ENCODE peak calls at places on chromosomes 3 and 15, in seven cellular contexts. One of them, this sample, is unnamed.

GRCh38 chr15:72203507-72203837 is 5.9 kb upstream of the GRAMD2A start:
- DNase-seq in PC-3: no peak
- DNase-seq in progenitor cell of endocrine pancreas: no peak
- DNase-seq in K562: no peak
- DNase-seq in glutamatergic neuron: no peak
- DNase-seq in AG04449: peak; percentile 64
- DNase-seq in upper lobe of right lung: no peak
- DNase-seq in this sample: no peak

GRCh38 chr15:101099183-101099582 is 152.7 kb downstream of the CHSY1 start:
- DNase-seq in AG04449: no peak
- DNase-seq in K562: no peak
- DNase-seq in glutamatergic neuron: no peak
- DNase-seq in progenitor cell of endocrine pancreas: no peak
- DNase-seq in PC-3: no peak
- DNase-seq in upper lobe of right lung: no peak
- DNase-seq in this sample: no peak

GRCh38 chr3:196406806-196407470 is 25.3 kb downstream of the UBXN7 start:
- DNase-seq in AG04449: peak; percentile 73
- DNase-seq in PC-3: no peak
- DNase-seq in K562: no peak
- DNase-seq in progenitor cell of endocrine pancreas: no peak
- DNase-seq in glutamatergic neuron: no peak
- DNase-seq in upper lobe of right lung: no peak
- DNase-seq in this sample: no peak

GRCh38 chr3:157255797-157256196 is 95.8 kb upstream of the CCNL1 start:
- DNase-seq in K562: no peak
- DNase-seq in PC-3: no peak
- DNase-seq in upper lobe of right lung: no peak
- DNase-seq in progenitor cell of endocrine pancreas: no peak
- DNase-seq in AG04449: no peak
- DNase-seq in glutamatergic neuron: no peak
- DNase-seq in this sample: no peak

GRCh38 chr15:65540314-65540713 is 10.1 kb downstream of the HACD3 start:
- DNase-seq in glutamatergic neuron: no peak
- DNase-seq in PC-3: no peak
- DNase-seq in K562: no peak
- DNase-seq in upper lobe of right lung: no peak
- DNase-seq in progenitor cell of endocrine pancreas: no peak
- DNase-seq in AG04449: no peak
- DNase-seq in this sample: no peak

GRCh38 chr15:49731187-49731828 is 110.5 kb downstream of the DTWD1 start:
- DNase-seq in glutamatergic neuron: no peak
- DNase-seq in PC-3: no peak
- DNase-seq in AG04449: no peak
- DNase-seq in upper lobe of right lung: no peak
- DNase-seq in progenitor cell of endocrine pancreas: no peak
- DNase-seq in K562: no peak
- DNase-seq in this sample: no peak

GRCh38 chr3:167783781-167784180 is 48.3 kb downstream of the SERPINI1 start:
- DNase-seq in K562: no peak
- DNase-seq in PC-3: no peak
- DNase-seq in progenitor cell of endocrine pancreas: no peak
- DNase-seq in upper lobe of right lung: no peak
- DNase-seq in AG04449: no peak
- DNase-seq in glutamatergic neuron: no peak
- DNase-seq in this sample: no peak

GRCh38 chr3:25945836-25946235 is 155.9 kb downstream of the OXSM start:
- DNase-seq in upper lobe of right lung: no peak
- DNase-seq in PC-3: no peak
- DNase-seq in AG04449: no peak
- DNase-seq in glutamatergic neuron: no peak
- DNase-seq in progenitor cell of endocrine pancreas: no peak
- DNase-seq in K562: no peak
- DNase-seq in this sample: no peak

GRCh38 chr3:59563072-59563605 is 513.3 kb upstream of the CFAP20DC start:
- DNase-seq in K562: no peak
- DNase-seq in PC-3: peak; percentile 73
- DNase-seq in upper lobe of right lung: no peak
- DNase-seq in AG04449: no peak
- DNase-seq in glutamatergic neuron: no peak
- DNase-seq in progenitor cell of endocrine pancreas: no peak
- DNase-seq in this sample: no peak

GRCh38 chr3:73432021-73432722 is 192.6 kb downstream of the PDZRN3 start:
- DNase-seq in K562: peak; percentile 37
- DNase-seq in AG04449: no peak
- DNase-seq in progenitor cell of endocrine pancreas: no peak
- DNase-seq in upper lobe of right lung: no peak
- DNase-seq in glutamatergic neuron: no peak
- DNase-seq in PC-3: peak; percentile 55
- DNase-seq in this sample: peak; percentile 52

GRCh38 chr3:45948409-45948808 is 5.1 kb downstream of the CXCR6 start:
- DNase-seq in glutamatergic neuron: no peak
- DNase-seq in AG04449: peak; percentile 69
- DNase-seq in progenitor cell of endocrine pancreas: no peak
- DNase-seq in PC-3: peak; percentile 11
- DNase-seq in upper lobe of right lung: no peak
- DNase-seq in K562: no peak
- DNase-seq in this sample: no peak

GRCh38 chr3:59608356-59608755 is 558.5 kb upstream of the CFAP20DC start:
- DNase-seq in upper lobe of right lung: no peak
- DNase-seq in progenitor cell of endocrine pancreas: no peak
- DNase-seq in AG04449: no peak
- DNase-seq in PC-3: no peak
- DNase-seq in K562: no peak
- DNase-seq in glutamatergic neuron: peak; percentile 16
- DNase-seq in this sample: no peak

GRCh38 chr3:197305854-197306253 is 7.4 kb upstream of the DLG1 start:
- DNase-seq in K562: no peak
- DNase-seq in progenitor cell of endocrine pancreas: no peak
- DNase-seq in upper lobe of right lung: no peak
- DNase-seq in PC-3: no peak
- DNase-seq in glutamatergic neuron: no peak
- DNase-seq in AG04449: no peak
- DNase-seq in this sample: peak; percentile 56

DNA sequence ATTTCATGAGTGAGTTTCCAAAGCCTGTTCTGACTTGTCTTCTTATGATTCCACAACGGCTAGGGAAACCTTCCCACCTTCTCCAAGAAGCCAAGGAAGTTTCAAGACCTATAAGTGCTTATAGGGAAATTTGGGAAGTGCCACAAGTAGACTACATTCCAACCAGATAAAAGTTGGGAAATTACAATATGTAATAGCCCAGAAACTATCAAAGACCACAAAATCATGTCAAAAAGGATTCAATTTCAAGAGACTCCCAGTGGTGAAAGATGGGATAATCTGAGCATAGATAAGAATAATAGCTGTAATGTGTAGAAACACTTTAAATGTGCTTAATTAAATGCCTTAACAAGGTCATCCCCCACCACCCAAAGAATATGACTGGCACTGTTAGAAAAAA is 169.2 kb upstream of the SLC2A2 start:
- DNase-seq in glutamatergic neuron: no peak
- DNase-seq in K562: no peak
- DNase-seq in upper lobe of right lung: no peak
- DNase-seq in PC-3: no peak
- DNase-seq in progenitor cell of endocrine pancreas: no peak
- DNase-seq in AG04449: no peak
- DNase-seq in this sample: no peak
- TF ChIP-seq CTCF in glutamatergic neuron: no peak
- TF ChIP-seq CTCF in K562: no peak
- TF ChIP-seq CTCF in upper lobe of right lung: no peak
- TF ChIP-seq CTCF in PC-3: peak; percentile 39
- TF ChIP-seq CTCF in progenitor cell of endocrine pancreas: peak; percentile 24
- TF ChIP-seq CTCF in AG04449: no peak
- TF ChIP-seq CTCF in this sample: no peak

GRCh38 chr15:89090791-89091666 is 2.8 kb downstream of the ABHD2 start:
- DNase-seq in progenitor cell of endocrine pancreas: no peak
- DNase-seq in AG04449: no peak
- DNase-seq in upper lobe of right lung: peak; percentile 83
- DNase-seq in glutamatergic neuron: peak; percentile 27
- DNase-seq in PC-3: peak; percentile 83
- DNase-seq in K562: peak; percentile 69
- DNase-seq in this sample: peak; percentile 24
- TF ChIP-seq CTCF in progenitor cell of endocrine pancreas: no peak
- TF ChIP-seq CTCF in AG04449: peak; percentile 10
- TF ChIP-seq CTCF in upper lobe of right lung: no peak
- TF ChIP-seq CTCF in glutamatergic neuron: no peak
- TF ChIP-seq CTCF in PC-3: peak; percentile 29
- TF ChIP-seq CTCF in K562: no peak
- TF ChIP-seq CTCF in this sample: no peak

DNA sequence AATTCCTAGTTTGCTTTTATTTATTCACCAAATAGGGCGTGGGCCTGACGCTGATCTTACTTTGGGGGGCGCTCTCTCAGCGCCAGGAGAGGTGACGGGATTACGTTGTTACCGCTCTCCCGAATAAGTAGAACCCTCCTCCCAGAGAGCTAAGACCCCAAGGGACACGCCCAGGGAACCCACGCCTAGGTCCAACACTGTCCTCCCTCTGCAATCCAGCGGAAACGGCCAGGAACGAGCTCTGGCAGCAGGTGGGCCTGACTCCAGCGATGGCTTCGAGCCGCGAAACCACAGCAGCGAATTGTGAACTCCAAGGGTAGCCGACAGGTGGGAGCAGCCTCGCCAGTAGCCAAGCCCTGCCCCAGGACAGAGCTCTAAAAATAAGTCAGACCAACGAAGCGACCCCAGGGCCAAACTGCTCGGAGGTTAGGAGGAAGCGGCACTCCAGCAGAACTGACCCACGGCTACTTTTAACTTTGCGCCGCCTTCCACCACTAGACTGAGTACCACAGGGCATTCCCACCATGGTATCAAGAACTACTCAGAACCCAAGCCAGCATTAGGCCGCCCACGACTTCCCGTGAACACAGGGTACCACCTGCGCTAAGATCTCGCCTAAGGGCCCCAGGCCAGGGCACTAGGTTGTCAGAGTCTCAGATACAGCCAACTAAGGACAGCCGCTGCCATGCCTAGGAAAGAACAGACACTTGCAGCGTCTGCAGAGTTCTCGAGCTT is 1.6 kb upstream of the SIN3A start:
- DNase-seq in glutamatergic neuron: peak; percentile 59
- DNase-seq in upper lobe of right lung: peak; percentile 76
- DNase-seq in PC-3: peak; percentile 30
- DNase-seq in K562: peak; percentile 73
- DNase-seq in progenitor cell of endocrine pancreas: peak; percentile 48
- DNase-seq in AG04449: no peak
- DNase-seq in this sample: no peak
- TF ChIP-seq CTCF in glutamatergic neuron: no peak
- TF ChIP-seq CTCF in upper lobe of right lung: peak; percentile 18
- TF ChIP-seq CTCF in PC-3: peak; percentile 30
- TF ChIP-seq CTCF in K562: peak; percentile 31
- TF ChIP-seq CTCF in progenitor cell of endocrine pancreas: peak; percentile 41
- TF ChIP-seq CTCF in AG04449: peak; percentile 5
- TF ChIP-seq CTCF in this sample: peak; percentile 57

DNA sequence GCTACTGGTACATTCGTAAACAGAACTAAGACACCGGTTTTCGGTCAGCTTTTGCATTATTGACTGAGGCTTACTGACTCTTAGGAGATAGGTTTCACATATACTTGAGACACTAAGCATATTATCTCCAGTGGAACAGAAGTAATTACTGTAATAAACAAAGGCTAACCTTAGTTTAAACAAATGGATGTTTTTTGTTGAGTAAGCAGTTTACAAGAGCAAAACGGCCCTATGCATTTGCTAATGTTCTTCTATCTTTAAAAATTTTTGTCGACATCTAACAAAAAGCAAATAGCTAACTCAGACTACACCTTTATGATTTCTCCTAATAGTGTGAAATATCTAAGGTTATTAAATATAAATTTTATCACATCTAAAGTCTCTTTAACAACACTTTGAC is 664.5 kb downstream of the ROBO1 start:
- DNase-seq in upper lobe of right lung: no peak
- DNase-seq in PC-3: no peak
- DNase-seq in glutamatergic neuron: no peak
- DNase-seq in K562: no peak
- DNase-seq in progenitor cell of endocrine pancreas: no peak
- DNase-seq in AG04449: no peak
- DNase-seq in this sample: no peak
- TF ChIP-seq CTCF in upper lobe of right lung: no peak
- TF ChIP-seq CTCF in PC-3: no peak
- TF ChIP-seq CTCF in glutamatergic neuron: no peak
- TF ChIP-seq CTCF in K562: no peak
- TF ChIP-seq CTCF in progenitor cell of endocrine pancreas: no peak
- TF ChIP-seq CTCF in AG04449: no peak
- TF ChIP-seq CTCF in this sample: no peak

GRCh38 chr3:112675943-112676530 is 35.1 kb upstream of the CCDC80 start:
- DNase-seq in progenitor cell of endocrine pancreas: no peak
- DNase-seq in glutamatergic neuron: no peak
- DNase-seq in K562: no peak
- DNase-seq in AG04449: no peak
- DNase-seq in upper lobe of right lung: no peak
- DNase-seq in PC-3: no peak
- DNase-seq in this sample: no peak
- TF ChIP-seq CTCF in progenitor cell of endocrine pancreas: no peak
- TF ChIP-seq CTCF in glutamatergic neuron: no peak
- TF ChIP-seq CTCF in K562: no peak
- TF ChIP-seq CTCF in AG04449: no peak
- TF ChIP-seq CTCF in upper lobe of right lung: no peak
- TF ChIP-seq CTCF in PC-3: no peak
- TF ChIP-seq CTCF in this sample: no peak

GRCh38 chr3:81242871-81243270 is 518.6 kb downstream of the GBE1 start:
- DNase-seq in K562: no peak
- DNase-seq in progenitor cell of endocrine pancreas: no peak
- DNase-seq in upper lobe of right lung: no peak
- DNase-seq in glutamatergic neuron: no peak
- DNase-seq in AG04449: no peak
- DNase-seq in PC-3: peak; percentile 70
- DNase-seq in this sample: no peak
- TF ChIP-seq CTCF in K562: no peak
- TF ChIP-seq CTCF in progenitor cell of endocrine pancreas: peak; percentile 43
- TF ChIP-seq CTCF in upper lobe of right lung: no peak
- TF ChIP-seq CTCF in glutamatergic neuron: peak; percentile 54
- TF ChIP-seq CTCF in AG04449: peak; percentile 46
- TF ChIP-seq CTCF in PC-3: peak; percentile 82
- TF ChIP-seq CTCF in this sample: peak; percentile 40

DNA sequence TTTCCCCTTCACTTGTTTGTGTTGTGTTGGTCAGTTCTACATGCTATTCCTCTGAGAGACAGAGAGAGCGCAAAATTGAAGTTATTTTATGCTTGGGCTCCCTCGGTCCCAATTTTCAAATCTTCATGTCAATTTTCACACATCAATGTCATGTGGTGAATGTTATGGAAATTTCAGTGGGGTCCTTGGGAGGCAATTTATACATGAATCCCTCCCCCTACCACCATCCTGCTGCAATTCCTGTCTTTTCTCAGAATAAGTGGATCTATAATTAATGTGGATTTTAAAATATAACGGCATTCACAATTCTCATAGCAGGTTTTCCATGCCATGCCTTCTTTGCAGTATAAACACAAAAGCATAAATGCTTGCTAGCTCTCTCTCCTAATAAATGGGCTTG is 499.9 kb downstream of the MCTP2 start:
- DNase-seq in PC-3: no peak
- DNase-seq in glutamatergic neuron: no peak
- DNase-seq in progenitor cell of endocrine pancreas: no peak
- DNase-seq in upper lobe of right lung: no peak
- DNase-seq in AG04449: no peak
- DNase-seq in K562: no peak
- DNase-seq in this sample: no peak
- TF ChIP-seq CTCF in PC-3: no peak
- TF ChIP-seq CTCF in glutamatergic neuron: no peak
- TF ChIP-seq CTCF in progenitor cell of endocrine pancreas: no peak
- TF ChIP-seq CTCF in upper lobe of right lung: no peak
- TF ChIP-seq CTCF in AG04449: no peak
- TF ChIP-seq CTCF in K562: no peak
- TF ChIP-seq CTCF in this sample: no peak

This sample was measured in GM13977.